ENCODE peak calls at places on chromosomes 12 and 14, in six cellular contexts. U is adrenal gland, G is kidney, J is H9, S is psoas muscle, R is PC-3. C is an unnamed sample.

GRCh38 chr14:24296341-24297157 is 3.0 kb downstream of the DHRS1 start:
- DNase-seq in G (no peak), S (peak; percentile 56), U (peak; percentile 69), J (peak; percentile 68), R (peak; percentile 86), C (peak; percentile 94)

GRCh38 chr12:78787576-78787975 is 77.0 kb upstream of the SYT1 start:
- DNase-seq in J (no peak), U (no peak), R (no peak), G (no peak), S (no peak), C (no peak)

GRCh38 chr14:28596336-28596735 is 170.3 kb upstream of the FOXG1 start:
- DNase-seq in G (no peak), S (no peak), R (peak; percentile 69), U (no peak), J (no peak), C (no peak)

GRCh38 chr14:73209943-73210342 is 27.4 kb upstream of the PAPLN start:
- DNase-seq in J (no peak), G (no peak), U (no peak), S (no peak), R (peak; percentile 96), C (no peak)

GRCh38 chr12:110744697-110745264 is 2.1 kb upstream of the PPP1CC start:
- DNase-seq in R (peak; percentile 77), S (no peak), J (no peak), U (no peak), G (no peak), C (peak; percentile 70)

GRCh38 chr14:95220663-95221231 is 63.4 kb upstream of the DICER1 start:
- DNase-seq in U (no peak), J (no peak), G (no peak), S (no peak), R (no peak), C (no peak)

GRCh38 chr12:58596381-58596780 is 323.9 kb downstream of the LRIG3 start:
- DNase-seq in R (peak; percentile 82), J (no peak), U (no peak), S (no peak), G (no peak), C (no peak)

GRCh38 chr12:31393004-31393550 is 67.1 kb upstream of the SINHCAF start:
- DNase-seq in U (no peak), J (no peak), G (no peak), S (no peak), R (no peak), C (no peak)

GRCh38 chr12:27237790-27238771 is 6.0 kb upstream of the STK38L start:
- DNase-seq in S (no peak), R (no peak), G (no peak), U (no peak), J (no peak), C (no peak)

GRCh38 chr12:28536088-28536487 is 345.8 kb downstream of the CCDC91 start:
- DNase-seq in U (no peak), S (no peak), G (no peak), J (no peak), R (peak; percentile 44), C (peak; percentile 48)

GRCh38 chr12:68176252-68176651 is 16.7 kb upstream of the IFNG start:
- DNase-seq in J (no peak), U (no peak), S (no peak), R (no peak), G (no peak), C (peak; percentile 51)

GRCh38 chr14:103109789-103110415 is 13.4 kb upstream of the TNFAIP2 start:
- DNase-seq in U (no peak), S (peak; percentile 78), R (peak; percentile 70), G (peak; percentile 92), J (peak; percentile 79), C (no peak)

GRCh38 chr12:49904601-49905000 is 901 bp upstream of the FAIM2 start:
- DNase-seq in R (no peak), U (peak; percentile 74), S (no peak), J (no peak), G (peak; percentile 24), C (no peak)

GRCh38 chr12:108363565-108363964 is 24.5 kb upstream of the CMKLR1 start:
- DNase-seq in R (no peak), U (no peak), J (no peak), G (no peak), S (no peak), C (no peak)

GRCh38 chr14:62126885-62127478 is 364.8 kb downstream of the SNAPC1 start:
- DNase-seq in S (no peak), J (no peak), G (no peak), R (peak; percentile 85), U (no peak), C (peak; percentile 47)

GRCh38 chr14:53525608-53526007 is 372.5 kb upstream of the DDHD1 start:
- DNase-seq in G (no peak), J (no peak), U (no peak), R (no peak), S (no peak), C (no peak)

GRCh38 chr14:99389171-99389826 is 91.4 kb downstream of the SETD3 start:
- DNase-seq in R (peak; percentile 65), J (peak; percentile 80), G (no peak), S (peak; percentile 62), U (no peak), C (no peak)

GRCh38 chr14:52935847-52936246 is 15.0 kb downstream of the FERMT2 start:
- DNase-seq in R (no peak), U (no peak), J (no peak), S (no peak), G (no peak), C (no peak)

GRCh38 chr12:46556105-46556559 is 183.6 kb upstream of the SLC38A2 start:
- DNase-seq in S (no peak), R (peak; percentile 93), J (no peak), U (no peak), G (no peak), C (peak; percentile 88)

GRCh38 chr12:100391856-100392255 is 35.0 kb downstream of the SLC17A8 start:
- DNase-seq in J (no peak), G (no peak), R (peak; percentile 54), U (no peak), S (no peak), C (no peak)

GRCh38 chr14:94120667-94121335 is 8.6 kb downstream of the IFI27L2 start:
- DNase-seq in U (peak; percentile 5), G (no peak), S (no peak), J (no peak), R (peak; percentile 25), C (no peak)

GRCh38 chr12:41967668-41968649 is 176.7 kb downstream of the GXYLT1 start:
- DNase-seq in U (no peak), R (peak; percentile 88), G (no peak), J (peak; percentile 77), S (no peak), C (peak; percentile 11)

GRCh38 chr12:79911889-79912656 is 22.8 kb downstream of the PPP1R12A start:
- DNase-seq in J (no peak), R (peak; percentile 35), G (no peak), S (no peak), U (peak; percentile 36), C (no peak)

GRCh38 chr14:25015761-25016160 is 34.2 kb downstream of the STXBP6 start:
- DNase-seq in S (no peak), R (no peak), U (no peak), G (no peak), J (no peak), C (no peak)

GRCh38 chr12:68521321-68521839 is 89.3 kb upstream of the RAP1B start:
- DNase-seq in J (no peak), U (no peak), G (no peak), R (peak; percentile 67), S (no peak), C (peak; percentile 56)

GRCh38 chr12:112905451-112906089 is 1.2 kb upstream of the OAS1 start:
- DNase-seq in G (no peak), J (no peak), S (no peak), R (peak; percentile 41), U (peak; percentile 32), C (no peak)

GRCh38 chr12:53218551-53219114 is 11.6 kb upstream of the ITGB7 start:
- DNase-seq in J (peak; percentile 33), G (peak; percentile 77), R (no peak), S (peak; percentile 34), U (no peak), C (no peak)
- H3K4me1 ChIP-seq in J (peaks cover 37% of the 10 kb centered on the region), G (peaks cover 42% of the 10 kb centered on the region), R (peaks cover 42% of the 10 kb centered on the region), S (peaks cover 29% of the 10 kb centered on the region), U (peaks cover 34% of the 10 kb centered on the region), C (peaks cover 33% of the 10 kb centered on the region)

GRCh38 chr14:60670994-60671393 is 21.7 kb upstream of the SIX1 start:
- DNase-seq in U (no peak), G (no peak), S (no peak), R (no peak), J (no peak), C (no peak)

GRCh38 chr14:60662987-60663386 is 13.7 kb upstream of the SIX1 start:
- DNase-seq in G (no peak), S (no peak), R (no peak), J (no peak), U (no peak), C (no peak)

GRCh38 chr14:60668431-60669112 is 19.3 kb upstream of the SIX1 start:
- DNase-seq in U (no peak), S (no peak), R (no peak), G (no peak), J (no peak), C (no peak)

GRCh38 chr14:60665178-60665555 is 15.9 kb upstream of the SIX1 start:
- DNase-seq in S (no peak), G (no peak), J (no peak), R (peak; percentile 65), U (no peak), C (no peak)
- TF ChIP-seq CTCF in S (no peak), G (no peak), J (no peak), R (no peak), U (no peak), C (no peak)

DNA sequence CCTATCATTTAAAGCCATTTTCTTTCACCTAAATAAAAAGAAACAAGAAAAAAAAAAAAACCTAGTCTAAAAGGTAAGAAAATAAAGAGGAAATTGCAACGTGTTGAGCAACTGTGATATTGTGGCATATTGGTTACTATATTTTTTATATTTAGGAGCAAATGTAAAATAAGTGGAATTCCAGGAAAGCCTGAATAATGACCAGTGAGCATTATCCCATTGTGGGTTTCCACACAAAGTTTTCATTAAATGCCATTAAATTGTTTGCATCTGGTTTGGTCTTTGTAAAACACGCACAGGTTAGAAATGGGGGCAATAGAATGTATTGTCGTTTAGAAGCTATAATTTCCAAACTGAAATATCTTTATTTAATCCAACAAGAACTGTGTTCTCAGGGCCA is 215.5 kb downstream of the SLC6A15 start:
- DNase-seq in J (no peak), R (no peak), G (no peak), S (no peak), U (no peak), C (no peak)
- H3K4me1 ChIP-seq in J (peaks cover 6% of the 10 kb centered on the region), R (peaks cover 7% of the 10 kb centered on the region), G (no peaks in the 10 kb centered on the region), S (no peaks in the 10 kb centered on the region), U (no peaks in the 10 kb centered on the region), C (no peaks in the 10 kb centered on the region)

GRCh38 chr12:6958609-6959375 is 7.6 kb downstream of the PTPN6 start:
- DNase-seq in S (peak; percentile 30), G (peak; percentile 68), J (no peak), R (no peak), U (peak; percentile 40), C (no peak)

GRCh38 chr12:6961695-6962284 is 8.7 kb downstream of the PHB2 start:
- DNase-seq in G (peak; percentile 87), S (peak; percentile 69), J (peak; percentile 92), U (peak; percentile 60), R (peak; percentile 61), C (peak; percentile 76)

GRCh38 chr12:6961278-6961694 is 9.2 kb downstream of the PHB2 start:
- DNase-seq in G (peak; percentile 91), R (no peak), U (peak; percentile 92), J (no peak), S (peak; percentile 80), C (no peak)

GRCh38 chr12:6959376-6960290 is 8.5 kb downstream of the PTPN6 start:
- DNase-seq in J (no peak), S (peak; percentile 21), G (no peak), R (no peak), U (peak; percentile 28), C (no peak)

GRCh38 chr12:6960291-6961277 is 9.4 kb downstream of the PTPN6 start:
- DNase-seq in R (no peak), U (peak; percentile 60), S (peak; percentile 14), G (no peak), J (no peak), C (no peak)
- TF ChIP-seq CTCF in R (no peak), U (peak; percentile 40), S (no peak), G (no peak), J (peak; percentile 41), C (no peak)